ENCODE peak calls at places on chromosome 5, in six cellular contexts. S is OCI-LY7, Y is Calu3, J is activated B cell treated with CpG ODN at 0.5 μM for 24 hours, W is HFFc6, K is SK-N-SH. H is an unnamed sample.

GRCh38 chr5:56476487-56476856 is 243.3 kb upstream of the ANKRD55 start:
- DNase-seq in S (no peak), W (no peak), Y (no peak), J (no peak), K (no peak), H (no peak)

GRCh38 chr5:50667079-50667652 is 729 bp downstream of the PARP8 start:
- DNase-seq in K (peak), S (peak), Y (peak), W (no peak), J (no peak), H (peak)

GRCh38 chr5:141269195-141269594 is 24.0 kb downstream of the PCDHB15 start:
- DNase-seq in J (no peak), Y (no peak), K (no peak), W (no peak), S (no peak), H (no peak)

GRCh38 chr5:150020249-150020648 is 19.7 kb downstream of the HMGXB3 start:
- DNase-seq in S (no peak), W (no peak), Y (no peak), J (no peak), K (no peak), H (no peak)

GRCh38 chr5:56676091-56676768 is 139.1 kb upstream of the MAP3K1 start:
- DNase-seq in S (no peak), Y (peak), J (no peak), K (no peak), W (no peak), H (no peak)

GRCh38 chr5:163379298-163380155 is 57.9 kb upstream of the CCNG1 start:
- DNase-seq in K (no peak), Y (peak), J (no peak), S (no peak), W (peak), H (no peak)

GRCh38 chr5:104947061-104947460 is 1384.5 kb upstream of the NUDT12 start:
- DNase-seq in K (no peak), S (no peak), Y (no peak), J (no peak), W (no peak), H (no peak)

GRCh38 chr5:109418752-109419352 is 9.1 kb upstream of the PJA2 start:
- DNase-seq in J (no peak), K (no peak), W (no peak), Y (no peak), S (no peak), H (no peak)

GRCh38 chr5:112586596-112587062 is 151.1 kb upstream of the APC start:
- DNase-seq in Y (no peak), S (no peak), W (no peak), J (peak), K (no peak), H (no peak)

GRCh38 chr5:109411627-109412026 is 1.9 kb upstream of the PJA2 start:
- DNase-seq in J (no peak), W (peak), Y (no peak), S (no peak), K (no peak), H (no peak)

GRCh38 chr5:132089363-132089762 is 15.8 kb downstream of the CSF2 start:
- DNase-seq in J (no peak), W (no peak), K (no peak), Y (no peak), S (no peak), H (no peak)

GRCh38 chr5:133373121-133373870 is 239.0 kb downstream of the FSTL4 start:
- DNase-seq in Y (no peak), W (peak), K (no peak), J (no peak), S (no peak), H (no peak)

GRCh38 chr5:98416541-98416940 is 356.9 kb upstream of the RGMB start:
- DNase-seq in J (no peak), S (no peak), K (no peak), Y (no peak), W (peak), H (no peak)

GRCh38 chr5:76583163-76584047 is 39.8 kb downstream of the F2RL2 start:
- DNase-seq in W (no peak), Y (no peak), K (no peak), J (no peak), S (peak), H (no peak)

GRCh38 chr5:91464886-91465646 is 81.9 kb upstream of the ARRDC3 start:
- DNase-seq in J (no peak), Y (no peak), K (no peak), S (no peak), W (no peak), H (no peak)

GRCh38 chr5:96431376-96432244 is 1.4 kb downstream of the PCSK1 start:
- DNase-seq in J (no peak), Y (no peak), S (no peak), W (no peak), K (no peak), H (no peak)

GRCh38 chr5:11166906-11167305 is 405.9 kb upstream of the DAP start:
- DNase-seq in K (no peak), W (no peak), Y (no peak), S (no peak), J (no peak), H (no peak)

GRCh38 chr5:3597002-3597726 is 1.5 kb downstream of the IRX1 start:
- DNase-seq in Y (no peak), S (no peak), W (no peak), K (no peak), J (no peak), H (no peak)

GRCh38 chr5:179304466-179304865 is 40.8 kb downstream of the ADAMTS2 start:
- DNase-seq in J (no peak), S (no peak), Y (no peak), K (no peak), W (peak), H (no peak)

GRCh38 chr5:36236801-36237200 is 4.9 kb downstream of the NADK2 start:
- DNase-seq in S (peak), W (no peak), Y (no peak), K (no peak), J (no peak), H (no peak)

GRCh38 chr5:130323804-130324454 is 419.7 kb downstream of the CHSY3 start:
- DNase-seq in S (peak), Y (peak), J (no peak), K (no peak), W (no peak), H (no peak)

GRCh38 chr5:135444881-135445280 is 2.3 kb downstream of the DCANP1 start:
- DNase-seq in S (no peak), Y (no peak), W (no peak), K (no peak), J (no peak), H (no peak)

GRCh38 chr5:56110646-56111403 is 116.1 kb upstream of the IL6ST start:
- DNase-seq in K (no peak), W (peak), S (no peak), Y (no peak), J (no peak), H (no peak)

GRCh38 chr5:80002677-80003076 is 11.6 kb upstream of the MTX3 start:
- DNase-seq in Y (no peak), W (no peak), J (no peak), K (no peak), S (no peak), H (no peak)

GRCh38 chr5:177005619-177006264 is 837 bp downstream of the UIMC1 start:
- DNase-seq in W (peak), K (peak), Y (peak), S (peak), J (no peak), H (peak)

GRCh38 chr5:61817472-61818326 is 485.6 kb downstream of the ZSWIM6 start:
- DNase-seq in S (no peak), J (no peak), Y (peak), W (peak), K (peak), H (no peak)

GRCh38 chr5:115948013-115948605 is 14.2 kb upstream of the LVRN start:
- DNase-seq in S (no peak), W (no peak), K (no peak), J (no peak), Y (no peak), H (no peak)

GRCh38 chr5:141484499-141485304 is at the start of gene PCDHGC4:
- DNase-seq in Y (no peak), W (no peak), J (no peak), K (peak), S (peak), H (no peak)

GRCh38 chr5:143331956-143332355 is 71.5 kb downstream of the NR3C1 start:
- DNase-seq in J (no peak), S (no peak), Y (no peak), W (no peak), K (no peak), H (no peak)

GRCh38 chr5:129996896-129997295 is 92.6 kb downstream of the CHSY3 start:
- DNase-seq in K (no peak), Y (no peak), W (no peak), S (no peak), J (no peak), H (no peak)

GRCh38 chr5:122152266-122152900 is 23.0 kb downstream of the ZNF474 start:
- DNase-seq in W (no peak), S (no peak), J (no peak), Y (no peak), K (no peak), H (no peak)

GRCh38 chr5:106093149-106093548 is 1577.6 kb downstream of the EFNA5 start:
- DNase-seq in J (no peak), K (no peak), Y (no peak), W (no peak), S (no peak), H (no peak)

GRCh38 chr5:1349246-1349645 is 4.3 kb upstream of the CLPTM1L start:
- DNase-seq in J (no peak), Y (no peak), W (no peak), S (no peak), K (no peak), H (no peak)
- TF ChIP-seq CTCF in J (no peak), Y (no peak), W (no peak), S (peak), K (no peak), H (no peak)

DNA sequence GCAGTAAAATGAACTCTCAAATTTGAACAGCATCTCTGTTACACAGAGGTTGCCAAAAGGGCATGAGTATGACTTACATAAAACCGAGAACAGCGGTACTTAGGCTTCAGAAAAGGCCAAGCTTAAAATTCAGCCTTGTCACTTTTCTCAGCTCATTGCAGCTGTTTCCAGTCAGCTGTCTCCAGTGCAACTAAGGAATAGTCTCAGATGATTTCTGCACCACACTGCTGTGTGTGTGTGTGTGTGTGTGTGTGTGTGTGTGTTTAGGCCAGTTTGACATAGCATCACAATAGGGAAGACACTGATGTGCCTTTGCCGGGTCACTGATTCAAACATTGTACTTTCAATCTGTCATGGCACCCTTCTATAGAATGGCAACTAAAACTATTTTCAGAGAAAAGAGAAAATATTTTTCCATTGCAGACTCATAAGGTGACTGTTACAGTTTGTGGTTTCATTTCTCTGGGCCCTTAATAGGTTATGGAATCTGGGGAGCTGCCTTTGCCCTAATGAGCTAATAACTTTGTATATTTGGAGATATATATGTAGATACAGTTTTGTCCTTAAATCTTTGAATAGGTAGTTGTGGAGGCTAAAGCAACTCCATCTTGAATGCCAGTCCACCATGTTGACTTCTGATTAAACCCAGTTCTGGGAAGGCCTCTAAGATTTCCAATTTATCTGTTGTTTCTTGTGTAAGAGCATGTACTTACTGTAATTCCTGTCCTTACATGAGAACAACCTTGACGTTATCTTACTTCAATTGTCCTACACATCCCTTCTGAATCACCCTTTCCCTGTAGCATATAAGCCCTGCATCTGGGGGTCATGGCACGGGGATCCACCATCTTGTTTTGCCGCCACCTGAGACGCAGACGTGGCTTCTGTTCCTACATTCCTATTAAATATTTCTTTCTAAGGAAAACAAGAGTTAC is 4.5 kb downstream of the LSM11 start:
- DNase-seq in W (no peak), K (no peak), J (no peak), Y (no peak), S (no peak), H (no peak)
- TF ChIP-seq CTCF in W (no peak), K (no peak), J (no peak), Y (no peak), S (no peak), H (no peak)

DNA sequence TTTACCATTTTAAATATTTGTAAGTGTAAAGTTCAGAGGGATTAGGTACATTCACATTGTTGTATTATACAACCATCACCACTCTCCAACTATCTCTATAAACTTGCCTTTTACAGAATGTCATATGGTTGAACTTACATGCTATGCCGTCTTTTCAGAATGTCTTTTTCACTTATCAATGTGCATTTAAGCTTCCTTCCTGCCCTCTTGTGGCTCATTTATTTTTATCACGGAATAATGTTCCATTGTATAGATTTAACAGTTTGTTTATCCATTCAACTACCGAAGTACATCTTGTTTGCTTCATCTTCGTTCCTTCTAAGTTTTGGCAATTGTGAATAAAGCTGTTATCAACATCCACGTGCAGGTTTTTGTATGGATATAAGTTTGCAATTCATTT is 133.3 kb upstream of the C6 start:
- DNase-seq in S (no peak), W (no peak), J (no peak), K (no peak), Y (no peak), H (no peak)
- TF ChIP-seq CTCF in S (no peak), W (peak), J (no peak), K (no peak), Y (no peak), H (no peak)

GRCh38 chr5:93606384-93606752 is 23.3 kb downstream of the NR2F1 start:
- DNase-seq in K (no peak), S (no peak), Y (no peak), J (no peak), W (no peak), H (no peak)

GRCh38 chr5:93610581-93611167 is 27.7 kb downstream of the NR2F1 start:
- DNase-seq in Y (no peak), S (no peak), K (no peak), J (no peak), W (no peak), H (no peak)

GRCh38 chr5:93604119-93604963 is 21.3 kb downstream of the NR2F1 start:
- DNase-seq in J (no peak), K (peak), S (no peak), W (no peak), Y (no peak), H (no peak)

GRCh38 chr5:93609756-93610155 is 26.7 kb downstream of the NR2F1 start:
- DNase-seq in S (no peak), W (no peak), K (no peak), Y (no peak), J (no peak), H (no peak)

GRCh38 chr5:93607367-93608258 is 24.6 kb downstream of the NR2F1 start:
- DNase-seq in J (no peak), K (peak), Y (peak), S (peak), W (peak), H (no peak)
- TF ChIP-seq CTCF in J (no peak), K (peak), Y (peak), S (peak), W (peak), H (peak)

GRCh38 chr5:93620487-93621339 is 37.7 kb downstream of the NR2F1 start:
- DNase-seq in K (peak), J (no peak), Y (peak), W (peak), S (peak), H (no peak)
- TF ChIP-seq CTCF in K (peak), J (no peak), Y (no peak), W (no peak), S (peak), H (no peak)